ENCODE peak calls at places on chromosomes 16 and 17, in five cellular contexts. One of them, this sample, is unnamed.
A peak's percentile ranks its signal among the peaks of the same experiment; 100 is the strongest.

GRCh38 chr17:47895254-47895855 is 681 bp upstream of the SP2 start:
- DNase-seq in mucosa of gallbladder: no peak
- DNase-seq in activated effector memory CD4-positive, alpha-beta T cell treated with anti-CD3 and anti-CD28 coated beads, Interleukin-2, amount 50 U/mL, for 16 hours: no peak
- DNase-seq in A549: peak; percentile 44
- DNase-seq in GDM1: no peak
- DNase-seq in this sample: peak; percentile 25

GRCh38 chr17:6526362-6527152 is 29.8 kb downstream of the PITPNM3 start:
- DNase-seq in mucosa of gallbladder: no peak
- DNase-seq in activated effector memory CD4-positive, alpha-beta T cell treated with anti-CD3 and anti-CD28 coated beads, Interleukin-2, amount 50 U/mL, for 16 hours: no peak
- DNase-seq in A549: no peak
- DNase-seq in GDM1: no peak
- DNase-seq in this sample: no peak

GRCh38 chr16:700684-701584 is 4.7 kb downstream of the FBXL16 start:
- DNase-seq in mucosa of gallbladder: no peak
- DNase-seq in activated effector memory CD4-positive, alpha-beta T cell treated with anti-CD3 and anti-CD28 coated beads, Interleukin-2, amount 50 U/mL, for 16 hours: peak; percentile 82
- DNase-seq in A549: no peak
- DNase-seq in GDM1: no peak
- DNase-seq in this sample: peak; percentile 61

GRCh38 chr17:42708588-42708987 is 26.3 kb downstream of the CNTNAP1 start:
- DNase-seq in mucosa of gallbladder: no peak
- DNase-seq in activated effector memory CD4-positive, alpha-beta T cell treated with anti-CD3 and anti-CD28 coated beads, Interleukin-2, amount 50 U/mL, for 16 hours: no peak
- DNase-seq in A549: no peak
- DNase-seq in GDM1: no peak
- DNase-seq in this sample: no peak

GRCh38 chr17:15947331-15947730 is 2.4 kb downstream of the ADORA2B start:
- DNase-seq in mucosa of gallbladder: no peak
- DNase-seq in activated effector memory CD4-positive, alpha-beta T cell treated with anti-CD3 and anti-CD28 coated beads, Interleukin-2, amount 50 U/mL, for 16 hours: no peak
- DNase-seq in A549: no peak
- DNase-seq in GDM1: no peak
- DNase-seq in this sample: no peak

GRCh38 chr16:1987198-1987597 is 2.6 kb upstream of the SYNGR3 start:
- DNase-seq in mucosa of gallbladder: no peak
- DNase-seq in activated effector memory CD4-positive, alpha-beta T cell treated with anti-CD3 and anti-CD28 coated beads, Interleukin-2, amount 50 U/mL, for 16 hours: no peak
- DNase-seq in A549: no peak
- DNase-seq in GDM1: no peak
- DNase-seq in this sample: no peak

GRCh38 chr16:50166511-50167500 is 13.7 kb downstream of the TENT4B start:
- DNase-seq in mucosa of gallbladder: no peak
- DNase-seq in activated effector memory CD4-positive, alpha-beta T cell treated with anti-CD3 and anti-CD28 coated beads, Interleukin-2, amount 50 U/mL, for 16 hours: peak; percentile 67
- DNase-seq in A549: no peak
- DNase-seq in GDM1: no peak
- DNase-seq in this sample: no peak

GRCh38 chr16:85327731-85328664 is 215.7 kb upstream of the CIBAR2 start:
- DNase-seq in mucosa of gallbladder: no peak
- DNase-seq in activated effector memory CD4-positive, alpha-beta T cell treated with anti-CD3 and anti-CD28 coated beads, Interleukin-2, amount 50 U/mL, for 16 hours: no peak
- DNase-seq in A549: no peak
- DNase-seq in GDM1: peak; percentile 78
- DNase-seq in this sample: no peak

GRCh38 chr16:47029724-47030123 is 56.2 kb upstream of the DNAJA2 start:
- DNase-seq in mucosa of gallbladder: no peak
- DNase-seq in activated effector memory CD4-positive, alpha-beta T cell treated with anti-CD3 and anti-CD28 coated beads, Interleukin-2, amount 50 U/mL, for 16 hours: no peak
- DNase-seq in A549: no peak
- DNase-seq in GDM1: no peak
- DNase-seq in this sample: no peak

GRCh38 chr16:63890072-63890471 is 1231.8 kb downstream of the CDH11 start:
- DNase-seq in mucosa of gallbladder: peak; percentile 73
- DNase-seq in activated effector memory CD4-positive, alpha-beta T cell treated with anti-CD3 and anti-CD28 coated beads, Interleukin-2, amount 50 U/mL, for 16 hours: no peak
- DNase-seq in A549: no peak
- DNase-seq in GDM1: no peak
- DNase-seq in this sample: no peak

GRCh38 chr16:15765880-15766279 is 90.9 kb downstream of the MYH11 start:
- DNase-seq in mucosa of gallbladder: peak; percentile 40
- DNase-seq in activated effector memory CD4-positive, alpha-beta T cell treated with anti-CD3 and anti-CD28 coated beads, Interleukin-2, amount 50 U/mL, for 16 hours: no peak
- DNase-seq in A549: peak; percentile 58
- DNase-seq in GDM1: peak; percentile 58
- DNase-seq in this sample: peak; percentile 64

GRCh38 chr16:25165284-25165683 is 51.5 kb upstream of the AQP8 start:
- DNase-seq in mucosa of gallbladder: no peak
- DNase-seq in activated effector memory CD4-positive, alpha-beta T cell treated with anti-CD3 and anti-CD28 coated beads, Interleukin-2, amount 50 U/mL, for 16 hours: no peak
- DNase-seq in A549: no peak
- DNase-seq in GDM1: no peak
- DNase-seq in this sample: no peak

GRCh38 chr17:33452797-33453196 is 159.7 kb upstream of the ASIC2 start:
- DNase-seq in mucosa of gallbladder: no peak
- DNase-seq in activated effector memory CD4-positive, alpha-beta T cell treated with anti-CD3 and anti-CD28 coated beads, Interleukin-2, amount 50 U/mL, for 16 hours: no peak
- DNase-seq in A549: no peak
- DNase-seq in GDM1: no peak
- DNase-seq in this sample: no peak

GRCh38 chr17:7588553-7589203 is 1.2 kb downstream of the SOX15 start:
- DNase-seq in mucosa of gallbladder: no peak
- DNase-seq in activated effector memory CD4-positive, alpha-beta T cell treated with anti-CD3 and anti-CD28 coated beads, Interleukin-2, amount 50 U/mL, for 16 hours: no peak
- DNase-seq in A549: no peak
- DNase-seq in GDM1: no peak
- DNase-seq in this sample: no peak

GRCh38 chr17:77957215-77957868 is 1.2 kb upstream of the TNRC6C start:
- DNase-seq in mucosa of gallbladder: no peak
- DNase-seq in activated effector memory CD4-positive, alpha-beta T cell treated with anti-CD3 and anti-CD28 coated beads, Interleukin-2, amount 50 U/mL, for 16 hours: no peak
- DNase-seq in A549: peak; percentile 26
- DNase-seq in GDM1: no peak
- DNase-seq in this sample: no peak

GRCh38 chr16:81532491-81533174 is 88.0 kb downstream of the CMIP start:
- DNase-seq in mucosa of gallbladder: peak; percentile 83
- DNase-seq in activated effector memory CD4-positive, alpha-beta T cell treated with anti-CD3 and anti-CD28 coated beads, Interleukin-2, amount 50 U/mL, for 16 hours: no peak
- DNase-seq in A549: peak; percentile 83
- DNase-seq in GDM1: no peak
- DNase-seq in this sample: no peak

GRCh38 chr17:15409721-15410247 is 57.6 kb downstream of the CDRT4 start:
- DNase-seq in mucosa of gallbladder: peak; percentile 51
- DNase-seq in activated effector memory CD4-positive, alpha-beta T cell treated with anti-CD3 and anti-CD28 coated beads, Interleukin-2, amount 50 U/mL, for 16 hours: no peak
- DNase-seq in A549: no peak
- DNase-seq in GDM1: no peak
- DNase-seq in this sample: no peak

GRCh38 chr16:55471448-55472097 is 7.4 kb upstream of the MMP2 start:
- DNase-seq in mucosa of gallbladder: no peak
- DNase-seq in activated effector memory CD4-positive, alpha-beta T cell treated with anti-CD3 and anti-CD28 coated beads, Interleukin-2, amount 50 U/mL, for 16 hours: no peak
- DNase-seq in A549: peak; percentile 55
- DNase-seq in GDM1: no peak
- DNase-seq in this sample: no peak

GRCh38 chr17:79294459-79295071 is 219.9 kb downstream of the ENGASE start:
- DNase-seq in mucosa of gallbladder: peak; percentile 71
- DNase-seq in activated effector memory CD4-positive, alpha-beta T cell treated with anti-CD3 and anti-CD28 coated beads, Interleukin-2, amount 50 U/mL, for 16 hours: peak; percentile 77
- DNase-seq in A549: peak; percentile 49
- DNase-seq in GDM1: no peak
- DNase-seq in this sample: peak; percentile 76

GRCh38 chr17:76791053-76791980 is 53.4 kb downstream of the MFSD11 start:
- DNase-seq in mucosa of gallbladder: no peak
- DNase-seq in activated effector memory CD4-positive, alpha-beta T cell treated with anti-CD3 and anti-CD28 coated beads, Interleukin-2, amount 50 U/mL, for 16 hours: peak; percentile 73
- DNase-seq in A549: peak; percentile 34
- DNase-seq in GDM1: peak; percentile 17
- DNase-seq in this sample: peak; percentile 93

GRCh38 chr17:43766413-43767052 is 7.9 kb upstream of the SOST start:
- DNase-seq in mucosa of gallbladder: peak; percentile 62
- DNase-seq in activated effector memory CD4-positive, alpha-beta T cell treated with anti-CD3 and anti-CD28 coated beads, Interleukin-2, amount 50 U/mL, for 16 hours: peak; percentile 80
- DNase-seq in A549: peak; percentile 76
- DNase-seq in GDM1: no peak
- DNase-seq in this sample: peak; percentile 55

GRCh38 chr17:41814195-41814594 is 1.4 kb downstream of the FKBP10 start:
- DNase-seq in mucosa of gallbladder: no peak
- DNase-seq in activated effector memory CD4-positive, alpha-beta T cell treated with anti-CD3 and anti-CD28 coated beads, Interleukin-2, amount 50 U/mL, for 16 hours: no peak
- DNase-seq in A549: no peak
- DNase-seq in GDM1: no peak
- DNase-seq in this sample: no peak

GRCh38 chr16:57231821-57232350 is 13.2 kb upstream of the ARL2BP start:
- DNase-seq in mucosa of gallbladder: no peak
- DNase-seq in activated effector memory CD4-positive, alpha-beta T cell treated with anti-CD3 and anti-CD28 coated beads, Interleukin-2, amount 50 U/mL, for 16 hours: no peak
- DNase-seq in A549: no peak
- DNase-seq in GDM1: no peak
- DNase-seq in this sample: no peak

GRCh38 chr17:43352579-43352978 is 46.2 kb upstream of the ARL4D start:
- DNase-seq in mucosa of gallbladder: no peak
- DNase-seq in activated effector memory CD4-positive, alpha-beta T cell treated with anti-CD3 and anti-CD28 coated beads, Interleukin-2, amount 50 U/mL, for 16 hours: no peak
- DNase-seq in A549: no peak
- DNase-seq in GDM1: no peak
- DNase-seq in this sample: no peak